ENCODE peak calls at places on chromosomes 1 and 21, in eight cellular contexts. One of them, this sample, is unnamed.

GRCh38 chr1:41795205-41795762 is 123.4 kb downstream of the HIVEP3 start:
- DNase-seq in esophagus muscularis mucosa: no peak
- DNase-seq in breast epithelium: no peak
- DNase-seq in HCT116: peak; percentile 38
- DNase-seq in spleen: no peak
- DNase-seq in A549: no peak
- DNase-seq in heart left ventricle: no peak
- DNase-seq in H1: no peak
- DNase-seq in this sample: no peak

GRCh38 chr1:212981571-212982328 is 31.4 kb downstream of the VASH2 start:
- DNase-seq in esophagus muscularis mucosa: peak; percentile 77
- DNase-seq in breast epithelium: no peak
- DNase-seq in HCT116: no peak
- DNase-seq in spleen: no peak
- DNase-seq in A549: no peak
- DNase-seq in heart left ventricle: peak; percentile 48
- DNase-seq in H1: no peak
- DNase-seq in this sample: no peak

GRCh38 chr1:165632152-165632469 is 1.1 kb downstream of the MGST3 start:
- DNase-seq in esophagus muscularis mucosa: no peak
- DNase-seq in breast epithelium: no peak
- DNase-seq in HCT116: no peak
- DNase-seq in spleen: no peak
- DNase-seq in A549: no peak
- DNase-seq in heart left ventricle: no peak
- DNase-seq in H1: no peak
- DNase-seq in this sample: no peak

GRCh38 chr1:155569988-155570592 is 7.5 kb upstream of the ASH1L start:
- DNase-seq in esophagus muscularis mucosa: no peak
- DNase-seq in breast epithelium: no peak
- DNase-seq in HCT116: no peak
- DNase-seq in spleen: no peak
- DNase-seq in A549: no peak
- DNase-seq in heart left ventricle: no peak
- DNase-seq in H1: no peak
- DNase-seq in this sample: peak; percentile 70

GRCh38 chr1:26353976-26354820 is at the start of gene CRYBG2:
- DNase-seq in esophagus muscularis mucosa: no peak
- DNase-seq in breast epithelium: no peak
- DNase-seq in HCT116: peak; percentile 57
- DNase-seq in spleen: no peak
- DNase-seq in A549: no peak
- DNase-seq in heart left ventricle: no peak
- DNase-seq in H1: no peak
- DNase-seq in this sample: no peak

GRCh38 chr1:90045853-90046563 is 51.1 kb downstream of the ZNF326 start:
- DNase-seq in esophagus muscularis mucosa: no peak
- DNase-seq in breast epithelium: no peak
- DNase-seq in HCT116: peak; percentile 8
- DNase-seq in spleen: no peak
- DNase-seq in A549: peak; percentile 10
- DNase-seq in heart left ventricle: no peak
- DNase-seq in H1: no peak
- DNase-seq in this sample: peak; percentile 31

GRCh38 chr1:199096601-199097000 is 457.8 kb downstream of the PTPRC start:
- DNase-seq in esophagus muscularis mucosa: peak; percentile 70
- DNase-seq in breast epithelium: no peak
- DNase-seq in HCT116: no peak
- DNase-seq in spleen: no peak
- DNase-seq in A549: no peak
- DNase-seq in heart left ventricle: no peak
- DNase-seq in H1: no peak
- DNase-seq in this sample: no peak

GRCh38 chr1:222919478-222919865 is 104.6 kb downstream of the DISP1 start:
- DNase-seq in esophagus muscularis mucosa: no peak
- DNase-seq in breast epithelium: no peak
- DNase-seq in HCT116: no peak
- DNase-seq in spleen: no peak
- DNase-seq in A549: no peak
- DNase-seq in heart left ventricle: no peak
- DNase-seq in H1: no peak
- DNase-seq in this sample: no peak

GRCh38 chr1:236288620-236288976 is 6.8 kb upstream of the ERO1B start:
- DNase-seq in esophagus muscularis mucosa: no peak
- DNase-seq in breast epithelium: no peak
- DNase-seq in HCT116: no peak
- DNase-seq in spleen: no peak
- DNase-seq in A549: no peak
- DNase-seq in heart left ventricle: no peak
- DNase-seq in H1: no peak
- DNase-seq in this sample: no peak

GRCh38 chr1:117511273-117511672 is 94.6 kb upstream of the TENT5C start:
- DNase-seq in esophagus muscularis mucosa: no peak
- DNase-seq in breast epithelium: no peak
- DNase-seq in HCT116: no peak
- DNase-seq in spleen: no peak
- DNase-seq in A549: no peak
- DNase-seq in heart left ventricle: no peak
- DNase-seq in H1: no peak
- DNase-seq in this sample: no peak

GRCh38 chr1:55081188-55081904 is 42.0 kb downstream of the PCSK9 start:
- DNase-seq in esophagus muscularis mucosa: no peak
- DNase-seq in breast epithelium: no peak
- DNase-seq in HCT116: no peak
- DNase-seq in spleen: no peak
- DNase-seq in A549: no peak
- DNase-seq in heart left ventricle: no peak
- DNase-seq in H1: no peak
- DNase-seq in this sample: no peak

GRCh38 chr21:37455504-37455911 is 88.9 kb downstream of the DYRK1A start:
- DNase-seq in esophagus muscularis mucosa: no peak
- DNase-seq in breast epithelium: no peak
- DNase-seq in HCT116: no peak
- DNase-seq in spleen: no peak
- DNase-seq in A549: no peak
- DNase-seq in heart left ventricle: no peak
- DNase-seq in H1: no peak
- DNase-seq in this sample: peak; percentile 93

GRCh38 chr1:168520052-168520751 is 23.6 kb downstream of the XCL2 start:
- DNase-seq in esophagus muscularis mucosa: no peak
- DNase-seq in breast epithelium: no peak
- DNase-seq in HCT116: no peak
- DNase-seq in spleen: peak; percentile 71
- DNase-seq in A549: no peak
- DNase-seq in heart left ventricle: no peak
- DNase-seq in H1: no peak
- DNase-seq in this sample: no peak

GRCh38 chr1:95041491-95042165 is 31.1 kb downstream of the ALG14 start:
- DNase-seq in esophagus muscularis mucosa: no peak
- DNase-seq in breast epithelium: peak; percentile 68
- DNase-seq in HCT116: peak; percentile 59
- DNase-seq in spleen: no peak
- DNase-seq in A549: peak; percentile 52
- DNase-seq in heart left ventricle: peak; percentile 60
- DNase-seq in H1: no peak
- DNase-seq in this sample: peak; percentile 74

GRCh38 chr1:84888753-84889152 is 4.3 kb downstream of the LPAR3 start:
- DNase-seq in esophagus muscularis mucosa: peak; percentile 26
- DNase-seq in breast epithelium: no peak
- DNase-seq in HCT116: no peak
- DNase-seq in spleen: no peak
- DNase-seq in A549: no peak
- DNase-seq in heart left ventricle: no peak
- DNase-seq in H1: no peak
- DNase-seq in this sample: no peak

DNA sequence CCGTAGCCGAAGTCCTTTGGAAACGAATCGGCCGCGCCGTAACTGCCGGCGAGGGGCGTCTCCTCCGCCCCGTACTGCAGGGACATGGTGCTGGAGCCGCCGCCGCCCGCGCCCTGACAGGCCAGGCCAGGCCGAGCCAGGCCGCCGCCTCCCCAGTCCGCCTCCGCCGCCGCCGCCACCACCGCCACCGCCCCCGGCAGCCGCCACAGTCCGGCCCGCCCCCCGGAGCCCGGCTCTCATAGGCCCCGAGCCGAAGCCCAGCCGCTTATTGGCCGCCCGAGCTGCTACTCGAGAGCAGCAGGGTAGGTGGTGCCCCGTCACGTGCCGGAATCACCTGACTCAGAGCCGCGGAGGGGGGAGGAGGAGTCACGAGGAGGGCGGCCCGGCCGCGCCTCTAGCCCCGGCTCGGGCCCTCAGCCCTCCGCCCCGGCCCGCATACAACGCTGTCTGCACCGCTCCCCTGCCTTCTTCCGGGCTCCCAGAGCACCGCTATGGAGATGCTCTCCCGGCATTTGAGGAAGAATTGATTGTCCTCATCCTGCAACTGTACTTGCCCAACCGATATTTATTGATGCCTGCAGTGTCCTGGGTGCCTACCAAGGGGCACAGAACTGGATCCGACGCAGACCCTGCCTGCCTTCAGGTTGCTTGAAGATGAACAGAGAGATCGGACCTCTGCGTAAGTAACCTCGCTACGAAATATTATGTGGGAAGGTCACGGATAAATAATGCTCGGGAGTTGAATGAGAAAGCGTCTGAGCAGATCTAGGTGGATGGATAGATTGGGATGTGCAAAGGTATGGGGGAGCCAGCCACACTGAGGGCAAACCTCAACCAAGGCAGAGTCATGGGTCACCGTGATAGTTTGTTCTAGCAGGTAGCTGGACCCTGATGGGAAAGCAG is at the start of gene RRAGC:
- DNase-seq in esophagus muscularis mucosa: peak; percentile 100
- DNase-seq in breast epithelium: peak; percentile 99
- DNase-seq in HCT116: peak; percentile 91
- DNase-seq in spleen: peak; percentile 100
- DNase-seq in A549: peak; percentile 96
- DNase-seq in heart left ventricle: peak; percentile 100
- DNase-seq in H1: peak; percentile 90
- DNase-seq in this sample: peak; percentile 99
- TF ChIP-seq POLR2A in esophagus muscularis mucosa: no peak
- TF ChIP-seq POLR2A in breast epithelium: no peak
- TF ChIP-seq POLR2A in HCT116: no peak
- TF ChIP-seq POLR2A in spleen: peak; percentile 14
- TF ChIP-seq POLR2A in A549: peak; percentile 40
- TF ChIP-seq POLR2A in heart left ventricle: no peak
- TF ChIP-seq POLR2A in H1: peak; percentile 21
- TF ChIP-seq POLR2A in this sample: peak; percentile 61

DNA sequence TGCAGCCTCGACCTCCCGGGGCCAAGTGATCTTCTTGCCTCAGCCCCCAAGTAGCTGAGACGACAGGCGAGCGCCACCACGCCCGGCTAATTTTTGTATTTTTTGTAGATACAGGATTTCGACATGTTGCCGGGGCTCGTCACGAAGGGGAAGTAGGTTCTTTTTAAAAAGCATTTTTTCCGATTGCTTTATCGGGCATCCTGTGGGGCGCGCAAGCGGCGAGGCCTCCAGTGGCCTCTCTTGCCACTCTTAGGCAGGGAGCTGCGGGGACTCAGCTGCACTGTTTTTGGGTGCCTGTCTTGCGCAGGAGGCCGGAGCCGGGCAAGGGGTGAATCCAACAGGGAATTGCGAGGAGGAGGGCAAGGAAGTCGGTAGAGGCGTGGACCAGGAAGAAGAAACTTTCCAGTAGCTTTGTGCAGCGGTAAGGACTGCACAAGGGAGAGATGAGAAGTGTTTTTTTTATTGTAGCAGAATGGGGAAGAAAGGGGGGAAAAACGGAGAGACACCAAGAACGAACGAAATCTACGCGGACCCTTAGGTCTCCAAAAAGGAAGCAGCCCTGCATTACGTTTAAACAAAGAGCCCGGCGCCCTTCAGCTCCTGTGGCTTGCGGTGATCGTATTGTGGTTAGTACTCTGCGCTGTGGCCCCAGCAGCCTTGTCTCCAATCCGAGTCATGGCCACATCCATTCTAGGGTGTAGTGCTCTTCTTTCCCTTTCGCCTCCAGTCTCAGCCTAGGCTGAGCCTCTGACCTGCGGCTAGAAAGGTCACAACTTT is 164.8 kb downstream of the PPIAL4G start:
- DNase-seq in esophagus muscularis mucosa: peak; percentile 89
- DNase-seq in breast epithelium: no peak
- DNase-seq in HCT116: no peak
- DNase-seq in spleen: peak; percentile 88
- DNase-seq in A549: no peak
- DNase-seq in heart left ventricle: no peak
- DNase-seq in H1: no peak
- DNase-seq in this sample: peak; percentile 20
- TF ChIP-seq POLR2A in esophagus muscularis mucosa: no peak
- TF ChIP-seq POLR2A in breast epithelium: no peak
- TF ChIP-seq POLR2A in HCT116: no peak
- TF ChIP-seq POLR2A in spleen: no peak
- TF ChIP-seq POLR2A in A549: no peak
- TF ChIP-seq POLR2A in heart left ventricle: no peak
- TF ChIP-seq POLR2A in H1: peak; percentile 52
- TF ChIP-seq POLR2A in this sample: no peak

GRCh38 chr1:15445390-15446122 is 7.3 kb downstream of the CTRC start:
- DNase-seq in esophagus muscularis mucosa: no peak
- DNase-seq in breast epithelium: no peak
- DNase-seq in HCT116: no peak
- DNase-seq in spleen: no peak
- DNase-seq in A549: no peak
- DNase-seq in heart left ventricle: no peak
- DNase-seq in H1: no peak
- DNase-seq in this sample: no peak

GRCh38 chr1:15443281-15443680 is 5.0 kb downstream of the CTRC start:
- DNase-seq in esophagus muscularis mucosa: no peak
- DNase-seq in breast epithelium: no peak
- DNase-seq in HCT116: no peak
- DNase-seq in spleen: no peak
- DNase-seq in A549: no peak
- DNase-seq in heart left ventricle: no peak
- DNase-seq in H1: no peak
- DNase-seq in this sample: no peak

GRCh38 chr1:15442759-15443158 is 4.5 kb downstream of the CTRC start:
- DNase-seq in esophagus muscularis mucosa: no peak
- DNase-seq in breast epithelium: no peak
- DNase-seq in HCT116: no peak
- DNase-seq in spleen: no peak
- DNase-seq in A549: no peak
- DNase-seq in heart left ventricle: no peak
- DNase-seq in H1: no peak
- DNase-seq in this sample: no peak

GRCh38 chr1:15446212-15446611 is 8.0 kb downstream of the CTRC start:
- DNase-seq in esophagus muscularis mucosa: no peak
- DNase-seq in breast epithelium: no peak
- DNase-seq in HCT116: no peak
- DNase-seq in spleen: no peak
- DNase-seq in A549: no peak
- DNase-seq in heart left ventricle: no peak
- DNase-seq in H1: no peak
- DNase-seq in this sample: no peak

GRCh38 chr1:15444476-15445389 is 6.5 kb downstream of the CTRC start:
- DNase-seq in esophagus muscularis mucosa: no peak
- DNase-seq in breast epithelium: no peak
- DNase-seq in HCT116: no peak
- DNase-seq in spleen: no peak
- DNase-seq in A549: no peak
- DNase-seq in heart left ventricle: no peak
- DNase-seq in H1: no peak
- DNase-seq in this sample: no peak
- TF ChIP-seq POLR2A in esophagus muscularis mucosa: no peak
- TF ChIP-seq POLR2A in breast epithelium: no peak
- TF ChIP-seq POLR2A in HCT116: no peak
- TF ChIP-seq POLR2A in spleen: no peak
- TF ChIP-seq POLR2A in A549: no peak
- TF ChIP-seq POLR2A in heart left ventricle: no peak
- TF ChIP-seq POLR2A in H1: no peak
- TF ChIP-seq POLR2A in this sample: no peak

GRCh38 chr1:23964235-23964668 is 4.6 kb downstream of the PNRC2 start:
- DNase-seq in esophagus muscularis mucosa: no peak
- DNase-seq in breast epithelium: no peak
- DNase-seq in HCT116: no peak
- DNase-seq in spleen: no peak
- DNase-seq in A549: no peak
- DNase-seq in heart left ventricle: no peak
- DNase-seq in H1: no peak
- DNase-seq in this sample: no peak
- TF ChIP-seq POLR2A in esophagus muscularis mucosa: no peak
- TF ChIP-seq POLR2A in breast epithelium: no peak
- TF ChIP-seq POLR2A in HCT116: no peak
- TF ChIP-seq POLR2A in spleen: no peak
- TF ChIP-seq POLR2A in A549: no peak
- TF ChIP-seq POLR2A in heart left ventricle: no peak
- TF ChIP-seq POLR2A in H1: no peak
- TF ChIP-seq POLR2A in this sample: no peak